ENCODE peak calls at places on chromosomes 6 and 20, in four cellular contexts. One of them, this sample, is unnamed.

GRCh38 chr20:62763404-62763803 is 32.9 kb upstream of the MRGBP start:
- DNase-seq in stomach: no peak
- DNase-seq in upper lobe of left lung: no peak
- DNase-seq in spleen: peak
- DNase-seq in this sample: no peak

GRCh38 chr6:33439956-33440648 is 14.3 kb upstream of the ZBTB9 start:
- DNase-seq in stomach: no peak
- DNase-seq in upper lobe of left lung: no peak
- DNase-seq in spleen: no peak
- DNase-seq in this sample: no peak

GRCh38 chr20:52493177-52493711 is 301.7 kb upstream of the ZFP64 start:
- DNase-seq in stomach: no peak
- DNase-seq in upper lobe of left lung: no peak
- DNase-seq in spleen: no peak
- DNase-seq in this sample: peak

GRCh38 chr20:10466325-10466724 is 31.2 kb downstream of the SLX4IP start:
- DNase-seq in stomach: no peak
- DNase-seq in upper lobe of left lung: no peak
- DNase-seq in spleen: no peak
- DNase-seq in this sample: no peak

GRCh38 chr6:138795809-138796469 is at the start of gene ECT2L:
- DNase-seq in stomach: peak
- DNase-seq in upper lobe of left lung: peak
- DNase-seq in spleen: peak
- DNase-seq in this sample: peak

GRCh38 chr6:34680802-34681515 is 15.6 kb downstream of the ILRUN start:
- DNase-seq in stomach: no peak
- DNase-seq in upper lobe of left lung: no peak
- DNase-seq in spleen: no peak
- DNase-seq in this sample: no peak

GRCh38 chr6:106223300-106223930 is 102.1 kb downstream of the ATG5 start:
- DNase-seq in stomach: peak
- DNase-seq in upper lobe of left lung: peak
- DNase-seq in spleen: no peak
- DNase-seq in this sample: peak

GRCh38 chr6:136341967-136342366 is 52.3 kb upstream of the BCLAF1 start:
- DNase-seq in stomach: no peak
- DNase-seq in upper lobe of left lung: no peak
- DNase-seq in spleen: no peak
- DNase-seq in this sample: no peak

GRCh38 chr6:107870379-107870778 is 46.3 kb upstream of the SCML4 start:
- DNase-seq in stomach: no peak
- DNase-seq in upper lobe of left lung: no peak
- DNase-seq in spleen: no peak
- DNase-seq in this sample: no peak

GRCh38 chr6:135291288-135292116 is 110.4 kb downstream of the MYB start:
- DNase-seq in stomach: no peak
- DNase-seq in upper lobe of left lung: no peak
- DNase-seq in spleen: no peak
- DNase-seq in this sample: no peak

GRCh38 chr6:112951829-112952228 is 604.7 kb downstream of the RFPL4B start:
- DNase-seq in stomach: no peak
- DNase-seq in upper lobe of left lung: no peak
- DNase-seq in spleen: no peak
- DNase-seq in this sample: no peak

GRCh38 chr6:72620866-72621242 is 1.0 kb upstream of the KCNQ5 start:
- DNase-seq in stomach: no peak
- DNase-seq in upper lobe of left lung: no peak
- DNase-seq in spleen: peak
- DNase-seq in this sample: no peak

GRCh38 chr6:142260748-142261147 is 41.1 kb upstream of the ADGRG6 start:
- DNase-seq in stomach: no peak
- DNase-seq in upper lobe of left lung: no peak
- DNase-seq in spleen: no peak
- DNase-seq in this sample: no peak

GRCh38 chr6:137552146-137552545 is 58.0 kb upstream of the OLIG3 start:
- DNase-seq in stomach: no peak
- DNase-seq in upper lobe of left lung: no peak
- DNase-seq in spleen: no peak
- DNase-seq in this sample: no peak

GRCh38 chr6:76697585-76697984 is 625.1 kb upstream of the IMPG1 start:
- DNase-seq in stomach: no peak
- DNase-seq in upper lobe of left lung: no peak
- DNase-seq in spleen: no peak
- DNase-seq in this sample: no peak

GRCh38 chr6:113805167-113805835 is 51.8 kb upstream of the MARCKS start:
- DNase-seq in stomach: no peak
- DNase-seq in upper lobe of left lung: no peak
- DNase-seq in spleen: no peak
- DNase-seq in this sample: no peak

GRCh38 chr20:44523746-44524145 is 1.9 kb upstream of the SERINC3 start:
- DNase-seq in stomach: no peak
- DNase-seq in upper lobe of left lung: no peak
- DNase-seq in spleen: no peak
- DNase-seq in this sample: no peak

GRCh38 chr6:145372671-145373123 is 362.6 kb downstream of the EPM2A start:
- DNase-seq in stomach: peak
- DNase-seq in upper lobe of left lung: no peak
- DNase-seq in spleen: no peak
- DNase-seq in this sample: no peak

GRCh38 chr6:6856538-6857523 is 250.9 kb upstream of the RREB1 start:
- DNase-seq in stomach: peak
- DNase-seq in upper lobe of left lung: peak
- DNase-seq in spleen: peak
- DNase-seq in this sample: no peak

GRCh38 chr6:91097316-91097878 is 510.5 kb upstream of the MAP3K7 start:
- DNase-seq in stomach: no peak
- DNase-seq in upper lobe of left lung: no peak
- DNase-seq in spleen: no peak
- DNase-seq in this sample: no peak

GRCh38 chr6:130520801-130521200 is 155.0 kb downstream of the TMEM200A start:
- DNase-seq in stomach: no peak
- DNase-seq in upper lobe of left lung: no peak
- DNase-seq in spleen: no peak
- DNase-seq in this sample: no peak

GRCh38 chr20:57315083-57315963 is 14.3 kb upstream of the SPO11 start:
- DNase-seq in stomach: no peak
- DNase-seq in upper lobe of left lung: no peak
- DNase-seq in spleen: no peak
- DNase-seq in this sample: no peak

GRCh38 chr6:48429021-48429420 is 318.0 kb upstream of the PTCHD4 start:
- DNase-seq in stomach: no peak
- DNase-seq in upper lobe of left lung: no peak
- DNase-seq in spleen: no peak
- DNase-seq in this sample: no peak

GRCh38 chr6:5525209-5525608 is 263.9 kb downstream of the FARS2 start:
- DNase-seq in stomach: no peak
- DNase-seq in upper lobe of left lung: peak
- DNase-seq in spleen: no peak
- DNase-seq in this sample: no peak

GRCh38 chr6:165233089-165233488 is 76.3 kb downstream of the C6orf118 start:
- DNase-seq in stomach: no peak
- DNase-seq in upper lobe of left lung: no peak
- DNase-seq in spleen: no peak
- DNase-seq in this sample: no peak

GRCh38 chr6:22748681-22749080 is 179.3 kb downstream of the HDGFL1 start:
- DNase-seq in stomach: no peak
- DNase-seq in upper lobe of left lung: no peak
- DNase-seq in spleen: no peak
- DNase-seq in this sample: no peak
- TF ChIP-seq POLR2AphosphoS5 in stomach: no peak
- TF ChIP-seq POLR2AphosphoS5 in upper lobe of left lung: no peak
- TF ChIP-seq POLR2AphosphoS5 in spleen: no peak
- TF ChIP-seq POLR2AphosphoS5 in this sample: no peak

DNA sequence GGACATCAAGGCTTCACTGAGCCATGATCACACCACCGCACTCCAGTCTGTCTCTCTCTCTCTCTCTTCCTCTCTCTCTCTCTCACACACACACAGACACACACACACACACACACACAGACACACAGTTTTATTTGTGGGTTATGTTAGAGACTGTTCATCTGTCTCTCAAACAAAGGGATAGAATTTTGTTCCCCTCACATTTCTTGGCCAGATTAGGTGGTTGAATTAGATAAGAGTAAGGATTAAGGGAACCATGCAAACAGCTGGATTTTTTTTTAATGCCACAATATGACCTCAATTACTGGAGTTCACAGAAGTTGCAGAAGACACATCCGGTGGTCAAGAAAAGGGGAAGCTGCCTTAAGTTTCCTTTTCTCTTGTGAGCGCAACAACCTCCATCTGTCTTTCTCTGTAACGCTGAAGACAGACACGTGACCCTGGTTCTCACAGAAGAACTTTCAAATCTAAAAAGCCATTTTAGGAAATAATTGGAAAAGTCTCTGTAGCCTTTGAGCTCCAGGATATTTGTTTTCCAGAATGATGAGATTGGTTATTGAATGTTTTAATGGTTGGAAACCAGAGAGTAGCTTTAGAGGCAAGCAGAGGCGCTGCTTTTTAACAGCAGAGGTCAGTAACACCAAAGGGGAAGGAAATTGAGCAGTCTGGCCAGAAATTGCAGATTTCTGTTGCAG is 33.0 kb upstream of the LGSN start:
- DNase-seq in stomach: peak
- DNase-seq in upper lobe of left lung: peak
- DNase-seq in spleen: no peak
- DNase-seq in this sample: no peak
- TF ChIP-seq CTCF in stomach: peak
- TF ChIP-seq CTCF in upper lobe of left lung: peak
- TF ChIP-seq CTCF in spleen: peak
- TF ChIP-seq CTCF in this sample: no peak

DNA sequence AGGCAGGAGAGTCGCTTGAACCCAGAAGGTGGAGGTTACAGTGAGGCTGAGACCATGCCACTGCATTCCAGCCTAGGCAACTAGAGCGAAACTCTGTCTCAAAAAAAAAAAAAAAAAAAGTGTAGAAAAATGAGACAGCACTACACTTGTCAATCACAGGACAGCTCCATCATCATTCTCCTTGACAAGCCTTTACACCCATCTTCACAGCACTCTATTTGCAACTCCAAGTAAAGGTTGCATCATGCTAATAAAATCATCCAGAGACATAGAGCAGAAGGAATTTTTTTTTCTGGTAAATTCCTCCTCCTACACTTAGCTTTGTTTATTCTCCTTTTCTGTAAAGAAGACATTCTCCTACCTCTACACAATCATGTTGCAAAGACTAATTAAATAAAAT is 791.0 kb upstream of the HS3ST5 start:
- DNase-seq in stomach: no peak
- DNase-seq in upper lobe of left lung: no peak
- DNase-seq in spleen: no peak
- DNase-seq in this sample: no peak
- TF ChIP-seq POLR2AphosphoS5 in stomach: no peak
- TF ChIP-seq POLR2AphosphoS5 in upper lobe of left lung: no peak
- TF ChIP-seq POLR2AphosphoS5 in spleen: no peak
- TF ChIP-seq POLR2AphosphoS5 in this sample: no peak

DNA sequence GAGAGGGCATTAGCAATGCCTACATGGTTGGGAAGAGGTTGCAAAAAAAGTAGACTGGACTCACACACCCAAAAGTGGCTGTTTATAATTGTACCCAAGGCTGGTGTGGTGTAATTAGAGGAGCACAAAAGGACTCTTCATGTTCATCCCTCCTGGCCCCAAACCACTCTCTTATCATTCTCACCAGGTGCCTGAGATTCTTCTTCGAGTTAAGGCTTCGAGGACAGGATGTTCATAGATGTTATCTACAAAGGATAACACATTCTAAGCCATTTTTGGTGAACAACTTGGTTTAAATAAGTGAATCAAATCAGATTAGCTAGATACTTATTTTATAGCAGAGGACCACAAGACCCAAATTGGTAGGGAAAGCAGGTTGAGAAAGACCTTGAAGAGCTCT is 73.1 kb upstream of the SUPT3H start:
- DNase-seq in stomach: no peak
- DNase-seq in upper lobe of left lung: no peak
- DNase-seq in spleen: no peak
- DNase-seq in this sample: no peak
- TF ChIP-seq CTCF in stomach: no peak
- TF ChIP-seq CTCF in upper lobe of left lung: no peak
- TF ChIP-seq CTCF in spleen: no peak
- TF ChIP-seq CTCF in this sample: no peak

DNA sequence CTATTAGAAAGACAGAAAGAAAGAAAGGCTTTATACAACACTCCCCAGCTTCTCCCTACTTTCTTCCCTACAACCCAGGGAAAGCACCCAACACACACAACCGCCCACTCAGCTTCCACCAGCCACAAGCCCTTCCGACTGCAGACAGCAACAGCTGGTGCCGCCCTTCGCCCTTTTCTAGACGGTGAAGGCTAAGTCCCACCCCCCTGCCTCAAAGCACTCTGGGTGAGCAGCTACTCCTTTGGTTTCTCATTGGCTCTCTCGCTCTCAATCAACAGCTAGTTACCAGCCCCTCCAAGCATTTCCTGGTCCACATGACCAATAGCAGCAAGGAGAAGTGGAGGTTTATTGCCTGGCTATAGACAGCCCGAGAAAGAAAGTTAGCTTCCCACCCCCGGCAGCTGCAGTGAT is 230.1 kb upstream of the MOCS1 start:
- DNase-seq in stomach: no peak
- DNase-seq in upper lobe of left lung: no peak
- DNase-seq in spleen: no peak
- DNase-seq in this sample: no peak
- TF ChIP-seq POLR2AphosphoS5 in stomach: no peak
- TF ChIP-seq POLR2AphosphoS5 in upper lobe of left lung: no peak
- TF ChIP-seq POLR2AphosphoS5 in spleen: no peak
- TF ChIP-seq POLR2AphosphoS5 in this sample: no peak

GRCh38 chr6:116120430-116120829 is 5.5 kb downstream of the COL10A1 start:
- DNase-seq in stomach: no peak
- DNase-seq in upper lobe of left lung: no peak
- DNase-seq in spleen: peak
- DNase-seq in this sample: no peak

GRCh38 chr6:116113386-116113785 is 12.5 kb downstream of the COL10A1 start:
- DNase-seq in stomach: no peak
- DNase-seq in upper lobe of left lung: no peak
- DNase-seq in spleen: no peak
- DNase-seq in this sample: no peak

GRCh38 chr6:116111552-116112528 is 11.2 kb downstream of the NT5DC1 start:
- DNase-seq in stomach: peak
- DNase-seq in upper lobe of left lung: no peak
- DNase-seq in spleen: no peak
- DNase-seq in this sample: no peak

GRCh38 chr6:116118608-116119007 is 7.3 kb downstream of the COL10A1 start:
- DNase-seq in stomach: no peak
- DNase-seq in upper lobe of left lung: no peak
- DNase-seq in spleen: no peak
- DNase-seq in this sample: no peak

GRCh38 chr6:116115781-116116180 is 10.2 kb downstream of the COL10A1 start:
- DNase-seq in stomach: no peak
- DNase-seq in upper lobe of left lung: no peak
- DNase-seq in spleen: no peak
- DNase-seq in this sample: no peak
- TF ChIP-seq CTCF in stomach: no peak
- TF ChIP-seq CTCF in upper lobe of left lung: no peak
- TF ChIP-seq CTCF in spleen: no peak
- TF ChIP-seq CTCF in this sample: no peak

GRCh38 chr20:61494763-61495595 is 242.9 kb downstream of the CDH4 start:
- DNase-seq in stomach: no peak
- DNase-seq in upper lobe of left lung: no peak
- DNase-seq in spleen: no peak
- DNase-seq in this sample: no peak
- TF ChIP-seq POLR2AphosphoS5 in stomach: no peak
- TF ChIP-seq POLR2AphosphoS5 in upper lobe of left lung: no peak
- TF ChIP-seq POLR2AphosphoS5 in spleen: no peak
- TF ChIP-seq POLR2AphosphoS5 in this sample: no peak

This sample was measured in prostate gland.